ENCODE peak calls at places on chromosomes 3 and 15, in four cellular contexts. F is vagina, O is tibial artery, G is fibroblast of lung. I is an unnamed sample. For H3K27me3, the result is how much of the 10 kb centered on the place peaks cover.

GRCh38 chr3:181417748-181418147 is 294.0 kb upstream of the SOX2 start:
- DNase-seq in O (no peak), G (no peak), F (no peak), I (no peak)

GRCh38 chr3:121661376-121661775 is 673 bp upstream of the HCLS1 start:
- DNase-seq in F (no peak), G (no peak), O (no peak), I (no peak)

GRCh38 chr3:67044955-67045354 is 46.8 kb downstream of the KBTBD8 start:
- DNase-seq in G (no peak), O (no peak), F (no peak), I (no peak)

GRCh38 chr15:27059610-27060202 is 88.7 kb downstream of the GABRG3 start:
- DNase-seq in F (no peak), G (peak), O (no peak), I (no peak)

GRCh38 chr3:58766587-58767282 is 100.2 kb upstream of the FAM3D start:
- DNase-seq in O (no peak), G (no peak), F (no peak), I (no peak)

GRCh38 chr15:29266052-29266572 is 3.5 kb downstream of the NSMCE3 start:
- DNase-seq in F (no peak), O (no peak), G (peak), I (no peak)

GRCh38 chr15:62573856-62574255 is 408.8 kb upstream of the C2CD4B start:
- DNase-seq in G (no peak), F (no peak), O (no peak), I (no peak)

GRCh38 chr15:86711476-86711875 is 631.8 kb downstream of the AGBL1 start:
- DNase-seq in F (no peak), O (no peak), G (no peak), I (no peak)

GRCh38 chr3:39386331-39386730 is 3.2 kb downstream of the SLC25A38 start:
- DNase-seq in F (peak), G (no peak), O (no peak), I (no peak)

GRCh38 chr15:56869573-56869972 is 48.9 kb upstream of the TCF12 start:
- DNase-seq in O (peak), F (no peak), G (peak), I (no peak)

GRCh38 chr15:80618666-80619481 is 76.2 kb upstream of the ABHD17C start:
- DNase-seq in F (no peak), G (no peak), O (no peak), I (no peak)

GRCh38 chr3:147945968-147946519 is 536.9 kb downstream of the ZIC1 start:
- DNase-seq in O (peak), F (no peak), G (peak), I (no peak)

GRCh38 chr3:67048067-67048715 is 50.1 kb downstream of the KBTBD8 start:
- DNase-seq in O (no peak), F (no peak), G (no peak), I (no peak)

GRCh38 chr3:22474706-22475470 is 723.9 kb upstream of the ZNF385D start:
- DNase-seq in F (no peak), O (peak), G (peak), I (no peak)

GRCh38 chr3:60064210-60065178 is 1014.7 kb upstream of the CFAP20DC start:
- DNase-seq in F (no peak), G (peak), O (no peak), I (no peak)

GRCh38 chr3:13877911-13878710 is 1.8 kb downstream of the WNT7A start:
- DNase-seq in O (no peak), G (no peak), F (no peak), I (no peak)

GRCh38 chr3:120080836-120081235 is 13.4 kb downstream of the GSK3B start:
- DNase-seq in G (no peak), O (no peak), F (no peak), I (no peak)

GRCh38 chr15:94230436-94230885 is 900 bp upstream of the MCTP2 start:
- DNase-seq in O (no peak), G (no peak), F (no peak), I (no peak)

GRCh38 chr3:32041316-32041715 is 59.8 kb downstream of the ZNF860 start:
- DNase-seq in F (no peak), O (no peak), G (no peak), I (no peak)

DNA sequence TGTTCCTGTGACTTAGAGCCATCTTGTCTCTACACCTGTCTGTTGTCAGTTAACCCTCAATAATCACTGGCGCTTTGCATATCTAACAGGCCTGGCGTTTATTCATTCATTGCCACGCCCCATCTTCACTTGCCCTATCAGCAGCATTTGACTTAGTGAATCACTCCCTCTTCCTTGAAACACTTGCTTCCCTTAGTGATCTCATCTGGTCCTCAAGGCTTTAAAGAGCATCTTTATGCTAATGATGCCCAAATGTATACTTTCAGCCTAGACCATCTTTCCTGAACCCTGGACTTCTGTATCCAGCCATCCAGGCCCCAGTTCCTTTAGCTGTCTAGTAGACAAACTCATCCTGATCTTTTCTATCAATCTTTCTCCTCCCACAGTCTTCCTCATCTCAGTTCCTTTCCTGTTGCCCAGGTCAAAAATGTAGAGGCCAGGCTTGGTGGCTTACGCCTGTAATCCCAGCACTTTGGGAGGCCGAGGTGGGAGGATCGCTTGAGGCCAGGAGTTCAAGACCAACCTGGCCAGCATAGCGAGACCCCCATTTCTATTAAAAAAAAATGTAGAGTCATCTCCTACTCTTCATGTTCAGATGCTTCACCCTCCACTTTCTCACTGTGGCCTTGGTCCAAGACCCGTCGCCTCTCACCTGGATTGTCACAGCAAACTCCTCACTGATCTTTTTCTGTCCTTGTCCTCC is 1.4 kb upstream of the IGDCC4 start:
- DNase-seq in O (no peak), F (peak), G (peak), I (no peak)
- H3K27me3 ChIP-seq in O (under half), F (under half), G (under half), I (under half)

GRCh38 chr15:82143390-82144047 is 97.7 kb upstream of the MEX3B start:
- DNase-seq in O (no peak), G (no peak), F (no peak), I (no peak)

GRCh38 chr15:82140859-82141258 is 95.0 kb upstream of the MEX3B start:
- DNase-seq in O (no peak), F (no peak), G (no peak), I (no peak)

GRCh38 chr15:82138306-82138705 is 92.5 kb upstream of the MEX3B start:
- DNase-seq in F (no peak), G (peak), O (no peak), I (no peak)

GRCh38 chr15:82137261-82137660 is 91.4 kb upstream of the MEX3B start:
- DNase-seq in O (no peak), F (no peak), G (peak), I (no peak)

GRCh38 chr15:82139823-82140268 is 94.0 kb upstream of the MEX3B start:
- DNase-seq in O (no peak), F (no peak), G (peak), I (no peak)
- H3K27ac ChIP-seq in O (no peak), F (no peak), G (no peak), I (no peak)

DNA sequence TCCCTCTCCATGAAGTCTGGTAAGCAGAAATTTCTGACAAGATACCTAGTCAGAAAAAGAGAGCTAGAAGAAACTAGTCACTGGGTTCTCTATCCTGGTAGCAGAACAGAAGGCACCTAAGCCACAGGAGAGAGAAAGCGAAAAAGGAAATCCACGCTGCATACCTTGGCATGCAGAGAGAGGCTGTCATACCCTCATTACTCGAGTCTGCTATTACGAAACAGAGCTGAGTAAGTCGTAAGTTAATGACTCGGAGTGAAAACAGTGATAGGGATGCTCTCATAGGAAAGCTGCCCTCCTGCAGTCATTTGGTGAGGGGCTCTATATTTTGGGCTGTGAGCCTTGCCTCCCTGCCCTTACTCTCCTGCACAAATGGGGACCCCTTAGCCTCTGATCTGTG is 16.2 kb downstream of the CLRN1 start:
- DNase-seq in F (no peak), O (no peak), G (peak), I (no peak)
- H3K27me3 ChIP-seq in F (under half), O (under half), G (under half), I (under half)

GRCh38 chr15:77067691-77068367 is 3.1 kb downstream of the TSPAN3 start:
- DNase-seq in O (no peak), F (no peak), G (no peak), I (no peak)

GRCh38 chr15:77069521-77070121 is 1.3 kb downstream of the TSPAN3 start:
- DNase-seq in F (no peak), O (no peak), G (no peak), I (no peak)

GRCh38 chr15:77070180-77070499 is 769 bp downstream of the TSPAN3 start:
- DNase-seq in G (no peak), O (no peak), F (no peak), I (no peak)

GRCh38 chr15:77066961-77067690 is 3.8 kb downstream of the TSPAN3 start:
- DNase-seq in O (no peak), G (no peak), F (no peak), I (no peak)

DNA sequence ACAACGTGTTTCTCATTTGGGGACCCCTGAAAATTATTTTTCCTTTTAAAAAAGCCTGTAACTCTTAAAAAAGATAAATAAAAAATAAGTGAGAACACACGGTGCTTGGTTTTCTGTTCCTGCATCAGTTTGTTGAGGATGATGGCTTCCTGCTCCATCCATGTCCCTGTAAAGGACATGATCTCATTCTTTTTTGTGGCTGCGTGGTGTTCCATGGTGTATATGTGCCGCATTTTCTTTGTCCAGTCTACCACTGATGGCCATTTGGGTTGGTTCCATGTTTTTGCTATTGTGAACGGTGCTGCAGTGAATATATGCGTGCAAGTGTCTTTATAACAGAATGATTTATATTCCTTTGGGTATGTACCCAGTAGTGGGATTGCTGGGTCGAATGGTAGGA is 2.3 kb downstream of the TSPAN3 start:
- DNase-seq in O (no peak), G (no peak), F (no peak), I (no peak)
- H3K27ac ChIP-seq in O (no peak), G (no peak), F (no peak), I (no peak)

GRCh38 chr15:60844431-60845174 is 365.7 kb upstream of the ICE2 start:
- DNase-seq in O (no peak), G (no peak), F (no peak), I (peak)
- H3K27me3 ChIP-seq in O (under half), G (under half), F (under half), I (under half)

GRCh38 chr15:99306694-99307338 is 55.5 kb downstream of the LRRC28 start:
- DNase-seq in F (no peak), G (peak), O (no peak), I (no peak)
- H3K27ac ChIP-seq in F (no peak), G (no peak), O (peak), I (no peak)

GRCh38 chr15:36877796-36878744 is 222.3 kb downstream of the MEIS2 start:
- DNase-seq in G (no peak), F (no peak), O (no peak), I (no peak)
- H3K27me3 ChIP-seq in G (under half), F (under half), O (under half), I (under half)

I was measured in effector memory CD4-positive, alpha-beta T cell.